ENCODE peak calls at places on chromosomes 13 and 19, in ten cellular contexts. D is ecto neural progenitor cell, P is AG08396, U is sigmoid colon, B is T-helper 1 cell, K is NCI-H2029, T is AG09319, A is AG08395, I is HFFc6, L is BE2C. E is an unnamed sample.

GRCh38 chr19:9909251-9909650 is 27.1 kb downstream of the OLFM2 start:
- DNase-seq in P (no peak), A (no peak), K (no peak), L (no peak), T (no peak), D (no peak), U (no peak), B (no peak), I (no peak), E (no peak)

GRCh38 chr19:33606556-33606955 is 15.2 kb upstream of the CHST8 start:
- DNase-seq in I (no peak), A (no peak), T (no peak), L (no peak), D (no peak), U (no peak), P (no peak), K (no peak), B (no peak), E (no peak)

GRCh38 chr19:39497850-39498261 is 891 bp upstream of the DLL3 start:
- DNase-seq in L (peak), U (no peak), B (no peak), K (peak), T (no peak), I (no peak), A (no peak), P (no peak), D (peak), E (no peak)

GRCh38 chr19:34275705-34276104 is 21.4 kb downstream of the GARRE1 start:
- DNase-seq in A (no peak), D (no peak), U (no peak), L (no peak), K (no peak), T (no peak), P (no peak), I (no peak), B (no peak), E (no peak)

GRCh38 chr13:39364797-39365468 is 238.1 kb downstream of the LHFPL6 start:
- DNase-seq in D (no peak), L (no peak), I (peak), B (no peak), P (peak), T (no peak), A (peak), U (no peak), K (peak), E (no peak)

GRCh38 chr19:5622465-5623396 is at the start of the genes SAFB and SAFB2:
- DNase-seq in P (peak), A (peak), I (peak), L (peak), T (peak), U (peak), K (peak), B (peak), D (peak), E (peak)

GRCh38 chr13:52118595-52118994 is 10.3 kb downstream of the NEK5 start:
- DNase-seq in T (no peak), I (no peak), A (no peak), U (no peak), L (no peak), D (peak), P (no peak), K (no peak), B (no peak), E (no peak)

GRCh38 chr19:32206065-32206464 is 139.3 kb upstream of the ZNF507 start:
- DNase-seq in P (no peak), I (no peak), T (no peak), K (no peak), A (no peak), B (no peak), U (no peak), D (no peak), L (no peak), E (no peak)

GRCh38 chr13:98503175-98504028 is 73.5 kb downstream of the STK24 start:
- DNase-seq in D (peak), I (no peak), A (no peak), U (peak), T (no peak), P (no peak), K (no peak), L (no peak), B (no peak), E (no peak)

GRCh38 chr19:2231621-2232221 is 4.4 kb downstream of the PLEKHJ1 start:
- DNase-seq in I (no peak), T (no peak), A (no peak), P (no peak), D (no peak), K (no peak), L (peak), B (no peak), U (no peak), E (no peak)

GRCh38 chr19:23762884-23763711 is 4.4 kb upstream of the ZNF681 start:
- DNase-seq in D (peak), I (no peak), U (peak), A (peak), T (no peak), L (no peak), B (peak), K (peak), P (peak), E (peak)

GRCh38 chr19:55212447-55212846 is 3.1 kb upstream of the PTPRH start:
- DNase-seq in T (no peak), L (peak), I (no peak), D (no peak), A (no peak), P (no peak), B (no peak), K (no peak), U (no peak), E (no peak)

GRCh38 chr19:35896643-35897040 is 3.7 kb downstream of the NFKBID start:
- DNase-seq in T (no peak), L (no peak), D (no peak), B (no peak), P (no peak), I (no peak), K (no peak), U (no peak), A (no peak), E (no peak)

GRCh38 chr19:7904074-7905020 is 670 bp downstream of the MAP2K7 start:
- DNase-seq in U (peak), P (peak), D (peak), L (peak), A (peak), I (no peak), B (peak), T (no peak), K (no peak), E (peak)

GRCh38 chr13:99386911-99387788 is 80.0 kb upstream of the GPR183 start:
- DNase-seq in K (no peak), T (no peak), U (no peak), D (peak), B (peak), I (peak), P (peak), L (peak), A (peak), E (no peak)

GRCh38 chr19:2636897-2637683 is 65.4 kb downstream of the GNG7 start:
- DNase-seq in U (peak), P (peak), B (peak), L (peak), I (peak), K (no peak), A (peak), T (no peak), D (peak), E (peak)

GRCh38 chr13:37481005-37481857 is 117.3 kb downstream of the POSTN start:
- DNase-seq in U (no peak), L (no peak), T (no peak), A (peak), I (peak), P (no peak), B (no peak), D (no peak), K (peak), E (no peak)

GRCh38 chr19:45153339-45154063 is 7.3 kb downstream of the NKPD1 start:
- DNase-seq in I (no peak), T (no peak), B (no peak), K (peak), A (peak), D (peak), P (peak), U (no peak), L (peak), E (no peak)

GRCh38 chr13:114064516-114065140 is 67.8 kb downstream of the RASA3 start:
- DNase-seq in K (peak), T (no peak), I (no peak), L (peak), A (peak), D (peak), B (no peak), P (no peak), U (peak), E (no peak)

GRCh38 chr13:74641586-74641985 is 507.4 kb upstream of the KLF12 start:
- DNase-seq in L (peak), A (peak), U (no peak), B (no peak), D (no peak), I (peak), T (no peak), K (no peak), P (peak), E (no peak)

GRCh38 chr13:100916943-100917342 is 242.3 kb upstream of the TMTC4 start:
- DNase-seq in D (no peak), T (no peak), B (no peak), K (no peak), L (no peak), A (no peak), P (no peak), I (no peak), U (no peak), E (no peak)

GRCh38 chr19:34692541-34692940 is 15.1 kb downstream of the ZNF302 start:
- DNase-seq in T (no peak), D (no peak), I (no peak), K (no peak), B (no peak), U (no peak), A (no peak), L (no peak), P (no peak), E (no peak)

GRCh38 chr13:35157143-35157755 is 215.2 kb downstream of the NBEA start:
- DNase-seq in T (no peak), U (no peak), P (peak), A (peak), D (no peak), L (peak), I (peak), K (peak), B (no peak), E (no peak)